ENCODE peak calls at places on chromosome 14, in nine cellular contexts. N is stimulated activated CD8-positive, alpha-beta memory T cell treated with anti-CD3 and anti-CD28 coated beads, Interleukin-15, amount 100 ng/mL, for 24 hours; W is effector CD8-positive, alpha-beta T cell; S is ELF-1; Q is pancreas; E is nucleus accumbens; U is RWPE1; G is activated CD4-positive, CD25-positive, alpha-beta regulatory T cell treated with anti-CD3 and anti-CD28 coated beads, Interleukin-2, amount 50 U/mL, for 72 hours; T is cardiac fibroblast. F is an unnamed sample.

GRCh38 chr14:90301580-90302181 is 30.1 kb downstream of the NRDE2 start:
- DNase-seq in N (no peak), W (no peak), S (no peak), Q (no peak), E (no peak), U (peak; percentile 30), G (no peak), T (peak; percentile 78), F (no peak)

GRCh38 chr14:24806061-24806678 is 172.2 kb upstream of the GZMB start:
- DNase-seq in N (peak; percentile 4), W (no peak), S (peak; percentile 71), Q (peak; percentile 75), E (no peak), U (peak; percentile 37), G (no peak), T (peak; percentile 65), F (peak; percentile 78)

GRCh38 chr14:22296722-22297121 is 292.3 kb downstream of the DAD1 start:
- DNase-seq in N (no peak), W (no peak), S (no peak), Q (no peak), E (no peak), U (peak; percentile 69), G (no peak), T (peak; percentile 55), F (no peak)

GRCh38 chr14:79544671-79545070 is 666.6 kb downstream of the DIO2 start:
- DNase-seq in N (no peak), W (no peak), S (no peak), Q (no peak), E (no peak), U (no peak), G (no peak), T (peak; percentile 80), F (no peak)

GRCh38 chr14:95545769-95546168 is 10.9 kb downstream of the GLRX5 start:
- DNase-seq in N (no peak), W (no peak), S (no peak), Q (no peak), E (no peak), U (peak; percentile 78), G (no peak), T (peak; percentile 96), F (no peak)

GRCh38 chr14:104794641-104795467 is 694 bp downstream of the AKT1 start:
- DNase-seq in N (no peak), W (no peak), S (peak; percentile 55), Q (no peak), E (no peak), U (peak; percentile 49), G (peak; percentile 60), T (peak; percentile 43), F (peak; percentile 46)

GRCh38 chr14:100771121-100771800 is 44.6 kb downstream of the DLK1 start:
- DNase-seq in N (no peak), W (no peak), S (peak; percentile 72), Q (no peak), E (no peak), U (no peak), G (no peak), T (no peak), F (no peak)

GRCh38 chr14:72457641-72458040 is 436.3 kb downstream of the DPF3 start:
- DNase-seq in N (no peak), W (no peak), S (no peak), Q (no peak), E (no peak), U (peak; percentile 59), G (no peak), T (peak; percentile 77), F (no peak)

GRCh38 chr14:92657457-92658142 is 90.8 kb downstream of the LGMN start:
- DNase-seq in N (no peak), W (no peak), S (no peak), Q (no peak), E (no peak), U (no peak), G (no peak), T (no peak), F (peak; percentile 81)

GRCh38 chr14:99266181-99267178 is 5.5 kb downstream of the BCL11B start:
- DNase-seq in N (peak; percentile 73), W (peak; percentile 84), S (peak; percentile 87), Q (peak; percentile 88), E (peak; percentile 69), U (peak; percentile 74), G (peak; percentile 86), T (peak; percentile 70), F (peak; percentile 65)

GRCh38 chr14:93536945-93537344 is 106.2 kb downstream of the UNC79 start:
- DNase-seq in N (no peak), W (no peak), S (no peak), Q (no peak), E (no peak), U (no peak), G (no peak), T (peak; percentile 13), F (no peak)

GRCh38 chr14:67453575-67454300 is 34.8 kb downstream of the TMEM229B start:
- DNase-seq in N (no peak), W (no peak), S (no peak), Q (no peak), E (no peak), U (no peak), G (no peak), T (no peak), F (no peak)

GRCh38 chr14:93068721-93069120 is 47.0 kb downstream of the ITPK1 start:
- DNase-seq in N (no peak), W (no peak), S (no peak), Q (peak; percentile 29), E (no peak), U (no peak), G (no peak), T (no peak), F (no peak)

GRCh38 chr14:37583358-37584210 is 11.5 kb downstream of the FOXA1 start:
- DNase-seq in N (no peak), W (no peak), S (peak; percentile 74), Q (peak; percentile 64), E (no peak), U (no peak), G (no peak), T (no peak), F (no peak)

GRCh38 chr14:94671870-94672444 is 59.8 kb downstream of the SERPINA3 start:
- DNase-seq in N (no peak), W (no peak), S (peak; percentile 44), Q (no peak), E (no peak), U (no peak), G (no peak), T (peak; percentile 34), F (no peak)

GRCh38 chr14:24430682-24431568 is 1.2 kb downstream of the KHNYN start:
- DNase-seq in N (no peak), W (peak; percentile 47), S (peak; percentile 33), Q (peak; percentile 75), E (no peak), U (no peak), G (peak; percentile 62), T (peak; percentile 76), F (no peak)

GRCh38 chr14:76080471-76080870 is 71.3 kb upstream of the GPATCH2L start:
- DNase-seq in N (no peak), W (no peak), S (no peak), Q (no peak), E (no peak), U (no peak), G (no peak), T (no peak), F (no peak)

GRCh38 chr14:90519262-90519920 is 122.6 kb downstream of the CALM1 start:
- DNase-seq in N (no peak), W (no peak), S (no peak), Q (no peak), E (no peak), U (no peak), G (no peak), T (no peak), F (no peak)

GRCh38 chr14:75143761-75144527 is 17.1 kb upstream of the NEK9 start:
- DNase-seq in N (no peak), W (no peak), S (no peak), Q (no peak), E (no peak), U (no peak), G (no peak), T (no peak), F (no peak)

GRCh38 chr14:78519863-78520262 is 349.7 kb downstream of the NRXN3 start:
- DNase-seq in N (no peak), W (no peak), S (peak; percentile 4), Q (no peak), E (no peak), U (peak; percentile 29), G (no peak), T (peak; percentile 25), F (peak; percentile 18)

GRCh38 chr14:101823511-101824120 is 62.1 kb downstream of the PPP2R5C start:
- DNase-seq in N (no peak), W (peak; percentile 41), S (no peak), Q (no peak), E (no peak), U (no peak), G (peak; percentile 63), T (no peak), F (no peak)

GRCh38 chr14:38129705-38130104 is 78.0 kb upstream of the SSTR1 start:
- DNase-seq in N (no peak), W (no peak), S (no peak), Q (peak; percentile 25), E (no peak), U (no peak), G (no peak), T (no peak), F (no peak)

GRCh38 chr14:68955164-68955921 is 23.8 kb downstream of the ACTN1 start:
- DNase-seq in N (no peak), W (no peak), S (no peak), Q (no peak), E (no peak), U (no peak), G (no peak), T (no peak), F (no peak)

GRCh38 chr14:39467889-39468524 is 35.8 kb upstream of the FBXO33 start:
- DNase-seq in N (no peak), W (no peak), S (peak; percentile 38), Q (no peak), E (no peak), U (no peak), G (no peak), T (peak; percentile 68), F (no peak)

GRCh38 chr14:66974397-66975025 is 214.7 kb upstream of the GARIN2 start:
- DNase-seq in N (no peak), W (no peak), S (no peak), Q (no peak), E (no peak), U (peak; percentile 18), G (no peak), T (peak; percentile 69), F (no peak)

GRCh38 chr14:68622856-68623255 is 170.0 kb downstream of the ZFP36L1 start:
- DNase-seq in N (no peak), W (no peak), S (no peak), Q (no peak), E (no peak), U (no peak), G (no peak), T (no peak), F (no peak)

GRCh38 chr14:59507063-59507751 is 22.9 kb downstream of the JKAMP start:
- DNase-seq in N (no peak), W (peak; percentile 6), S (peak; percentile 88), Q (no peak), E (peak; percentile 29), U (peak; percentile 41), G (peak; percentile 40), T (peak; percentile 68), F (peak; percentile 23)

GRCh38 chr14:27929823-27930347 is 836.7 kb upstream of the FOXG1 start:
- DNase-seq in N (no peak), W (no peak), S (no peak), Q (no peak), E (no peak), U (no peak), G (no peak), T (no peak), F (no peak)

GRCh38 chr14:91727121-91727520 is 4.8 kb downstream of the CATSPERB start:
- DNase-seq in N (no peak), W (no peak), S (no peak), Q (no peak), E (no peak), U (no peak), G (no peak), T (peak; percentile 42), F (no peak)

GRCh38 chr14:31898835-31899528 is 178.1 kb upstream of the ARHGAP5 start:
- DNase-seq in N (no peak), W (no peak), S (no peak), Q (no peak), E (no peak), U (no peak), G (no peak), T (no peak), F (no peak)

GRCh38 chr14:95102678-95103039 is 54.7 kb downstream of the DICER1 start:
- DNase-seq in N (no peak), W (no peak), S (no peak), Q (no peak), E (no peak), U (no peak), G (no peak), T (no peak), F (no peak)